ENCODE peak calls at places on chromosomes 7 and 10, in nine cellular contexts. U is NCI-H526; N is Peyer's patch; H is effector CD4-positive, alpha-beta T cell; G is foreskin fibroblast; S is HT1080; Z is glutamatergic neuron; R is colonic mucosa; O is substantia nigra. K is an unnamed sample.

GRCh38 chr7:81645435-81645834 is 124.4 kb downstream of the HGF start:
- DNase-seq in U (no peak), N (no peak), H (no peak), G (no peak), S (no peak), Z (no peak), R (no peak), O (no peak), K (no peak)

GRCh38 chr10:131310054-131310903 is 1.2 kb downstream of the TCERG1L start:
- DNase-seq in U (peak), N (no peak), H (no peak), G (no peak), S (no peak), Z (no peak), R (no peak), O (no peak), K (no peak)

GRCh38 chr10:122164815-122165491 is 106.1 kb upstream of the BTBD16 start:
- DNase-seq in U (peak), N (no peak), H (no peak), G (no peak), S (no peak), Z (peak), R (no peak), O (no peak), K (peak)

GRCh38 chr7:43904533-43905208 is 1.7 kb downstream of the URGCP start:
- DNase-seq in U (no peak), N (no peak), H (no peak), G (no peak), S (no peak), Z (no peak), R (no peak), O (no peak), K (peak)

GRCh38 chr10:48594371-48594770 is 10.5 kb downstream of the ARHGAP22 start:
- DNase-seq in U (no peak), N (no peak), H (no peak), G (no peak), S (no peak), Z (no peak), R (no peak), O (no peak), K (no peak)

GRCh38 chr7:106584914-106585759 is 75.8 kb downstream of the CCDC71L start:
- DNase-seq in U (no peak), N (no peak), H (no peak), G (no peak), S (no peak), Z (no peak), R (no peak), O (no peak), K (no peak)

GRCh38 chr7:100162874-100163533 is 4.5 kb upstream of the TRAPPC14 start:
- DNase-seq in U (peak), N (no peak), H (no peak), G (no peak), S (no peak), Z (no peak), R (peak), O (no peak), K (peak)

GRCh38 chr7:5497158-5498103 is 73.8 kb upstream of the TNRC18 start:
- DNase-seq in U (no peak), N (no peak), H (no peak), G (no peak), S (no peak), Z (no peak), R (no peak), O (no peak), K (no peak)

GRCh38 chr10:45640941-45641340 is 31.6 kb downstream of the ZFAND4 start:
- DNase-seq in U (no peak), N (no peak), H (no peak), G (no peak), S (no peak), Z (no peak), R (no peak), O (no peak), K (no peak)

GRCh38 chr10:82874671-82875070 is 999.7 kb downstream of the NRG3 start:
- DNase-seq in U (no peak), N (no peak), H (no peak), G (peak), S (peak), Z (no peak), R (no peak), O (no peak), K (no peak)

GRCh38 chr10:131561897-131562296 is 250.4 kb upstream of the TCERG1L start:
- DNase-seq in U (peak), N (peak), H (no peak), G (no peak), S (no peak), Z (no peak), R (no peak), O (no peak), K (no peak)

GRCh38 chr7:130982651-130983050 is 248.6 kb upstream of the KLF14 start:
- DNase-seq in U (no peak), N (no peak), H (no peak), G (no peak), S (no peak), Z (no peak), R (no peak), O (no peak), K (no peak)

GRCh38 chr10:13690281-13690825 is 103.6 kb downstream of the PRPF18 start:
- DNase-seq in U (no peak), N (no peak), H (no peak), G (no peak), S (no peak), Z (no peak), R (no peak), O (no peak), K (no peak)

GRCh38 chr7:75971961-75972763 is 22.2 kb downstream of the TMEM120A start:
- DNase-seq in U (no peak), N (no peak), H (no peak), G (no peak), S (no peak), Z (peak), R (peak), O (no peak), K (no peak)

GRCh38 chr7:105010538-105011523 is 3.2 kb upstream of the KMT2E start:
- DNase-seq in U (no peak), N (no peak), H (no peak), G (no peak), S (no peak), Z (no peak), R (no peak), O (no peak), K (peak)

GRCh38 chr7:96198047-96198636 is 123.8 kb downstream of the SLC25A13 start:
- DNase-seq in U (no peak), N (no peak), H (no peak), G (no peak), S (no peak), Z (no peak), R (no peak), O (no peak), K (no peak)

GRCh38 chr10:112593023-112593422 is 146.0 kb downstream of the VTI1A start:
- DNase-seq in U (no peak), N (no peak), H (no peak), G (no peak), S (no peak), Z (no peak), R (no peak), O (no peak), K (no peak)

GRCh38 chr7:79612027-79612426 is 158.6 kb upstream of the MAGI2 start:
- DNase-seq in U (no peak), N (no peak), H (no peak), G (no peak), S (no peak), Z (no peak), R (no peak), O (no peak), K (no peak)

GRCh38 chr10:72025832-72026231 is 61.6 kb downstream of the CHST3 start:
- DNase-seq in U (no peak), N (no peak), H (no peak), G (no peak), S (no peak), Z (no peak), R (peak), O (no peak), K (no peak)

GRCh38 chr7:146242661-146243060 is 126.1 kb downstream of the CNTNAP2 start:
- DNase-seq in U (no peak), N (no peak), H (no peak), G (no peak), S (no peak), Z (no peak), R (no peak), O (no peak), K (no peak)

GRCh38 chr7:13467111-13467547 is 522.3 kb downstream of the ETV1 start:
- DNase-seq in U (no peak), N (no peak), H (no peak), G (no peak), S (no peak), Z (peak), R (no peak), O (no peak), K (peak)

GRCh38 chr7:83149466-83149865 is 13.2 kb downstream of the PCLO start:
- DNase-seq in U (no peak), N (no peak), H (no peak), G (peak), S (peak), Z (no peak), R (no peak), O (no peak), K (no peak)

GRCh38 chr7:148803094-148803493 is 81.0 kb downstream of the EZH2 start:
- DNase-seq in U (no peak), N (no peak), H (no peak), G (no peak), S (no peak), Z (no peak), R (no peak), O (no peak), K (no peak)

GRCh38 chr10:62992145-62992721 is 140.9 kb upstream of the NRBF2 start:
- DNase-seq in U (no peak), N (no peak), H (no peak), G (no peak), S (peak), Z (no peak), R (no peak), O (peak), K (no peak)

GRCh38 chr10:53045315-53045714 is 272.7 kb upstream of the MBL2 start:
- DNase-seq in U (no peak), N (no peak), H (no peak), G (no peak), S (no peak), Z (no peak), R (no peak), O (no peak), K (no peak)

GRCh38 chr7:1485156-1485555 is 19.0 kb downstream of the INTS1 start:
- DNase-seq in U (no peak), N (no peak), H (no peak), G (no peak), S (no peak), Z (no peak), R (no peak), O (no peak), K (no peak)

GRCh38 chr10:69567920-69568319 is 5.3 kb downstream of the NEUROG3 start:
- DNase-seq in U (no peak), N (no peak), H (no peak), G (peak), S (no peak), Z (no peak), R (no peak), O (no peak), K (no peak)

GRCh38 chr7:43864126-43864525 is 5.2 kb downstream of the MRPS24 start:
- DNase-seq in U (no peak), N (no peak), H (no peak), G (no peak), S (no peak), Z (no peak), R (no peak), O (no peak), K (no peak)

GRCh38 chr7:68862736-68863135 is 735.5 kb upstream of the AUTS2 start:
- DNase-seq in U (peak), N (no peak), H (no peak), G (no peak), S (no peak), Z (no peak), R (no peak), O (no peak), K (no peak)

GRCh38 chr10:57165671-57166070 is 804.6 kb upstream of the ZWINT start:
- DNase-seq in U (no peak), N (no peak), H (no peak), G (no peak), S (no peak), Z (no peak), R (no peak), O (no peak), K (no peak)

GRCh38 chr7:127251458-127252379 is 1.0 kb downstream of the GRM8 start:
- DNase-seq in U (peak), N (no peak), H (no peak), G (no peak), S (no peak), Z (peak), R (peak), O (no peak), K (no peak)

GRCh38 chr7:130897515-130898419 is 163.8 kb upstream of the KLF14 start:
- DNase-seq in U (peak), N (peak), H (no peak), G (no peak), S (no peak), Z (no peak), R (no peak), O (no peak), K (no peak)

GRCh38 chr7:134651991-134652390 is 5.3 kb downstream of the BPGM start:
- DNase-seq in U (no peak), N (no peak), H (no peak), G (no peak), S (no peak), Z (no peak), R (no peak), O (no peak), K (no peak)

GRCh38 chr10:101601541-101601940 is 13.4 kb downstream of the DPCD start:
- DNase-seq in U (no peak), N (no peak), H (no peak), G (no peak), S (no peak), Z (no peak), R (no peak), O (no peak), K (no peak)

GRCh38 chr10:132652446-132652845 is 114.9 kb downstream of the INPP5A start:
- DNase-seq in U (no peak), N (no peak), H (no peak), G (no peak), S (no peak), Z (no peak), R (no peak), O (no peak), K (no peak)

GRCh38 chr10:88386878-88387773 is 196.0 kb downstream of the RNLS start:
- DNase-seq in U (peak), N (no peak), H (no peak), G (peak), S (no peak), Z (no peak), R (peak), O (peak), K (peak)

GRCh38 chr7:148044173-148044572 is 546.4 kb upstream of the C7orf33 start:
- DNase-seq in U (no peak), N (no peak), H (no peak), G (no peak), S (no peak), Z (no peak), R (no peak), O (no peak), K (no peak)